ENCODE peak calls at places on chromosomes 2 and 18, in five cellular contexts. V is heart right ventricle, X is esophagus squamous epithelium, G is neural progenitor cell, W is mucosa of descending colon. S is an unnamed sample.

GRCh38 chr2:25165992-25166618 is 2.3 kb downstream of the POMC start:
- DNase-seq in V (no peak), X (peak; percentile 5), G (peak; percentile 63), W (peak; percentile 69), S (no peak)

GRCh38 chr2:9897331-9897737 is 54.1 kb downstream of the TAF1B start:
- DNase-seq in V (peak; percentile 55), X (no peak), G (peak; percentile 27), W (no peak), S (peak; percentile 83)

GRCh38 chr2:160125366-160125765 is 63.0 kb upstream of the PLA2R1 start:
- DNase-seq in V (no peak), X (no peak), G (no peak), W (no peak), S (no peak)

GRCh38 chr2:39999864-40000263 is 220.8 kb upstream of the THUMPD2 start:
- DNase-seq in V (no peak), X (no peak), G (no peak), W (no peak), S (no peak)

GRCh38 chr18:48862678-48863270 is 88.0 kb downstream of the SMAD7 start:
- DNase-seq in V (no peak), X (no peak), G (no peak), W (no peak), S (no peak)

GRCh38 chr2:175030380-175031271 is 25.4 kb upstream of the CHN1 start:
- DNase-seq in V (no peak), X (no peak), G (peak; percentile 78), W (no peak), S (no peak)

GRCh38 chr2:238306680-238306998 is 13.7 kb upstream of the TRAF3IP1 start:
- DNase-seq in V (no peak), X (no peak), G (no peak), W (no peak), S (no peak)

GRCh38 chr2:54716375-54716774 is 7.1 kb upstream of the EML6 start:
- DNase-seq in V (no peak), X (no peak), G (no peak), W (no peak), S (no peak)

GRCh38 chr2:239820836-239821693 is 204.1 kb downstream of the NDUFA10 start:
- DNase-seq in V (no peak), X (no peak), G (no peak), W (no peak), S (peak; percentile 66)

GRCh38 chr18:3209859-3210569 is 9.8 kb downstream of the MYOM1 start:
- DNase-seq in V (no peak), X (no peak), G (no peak), W (no peak), S (no peak)

GRCh38 chr2:157404363-157404762 is 39.5 kb downstream of the CYTIP start:
- DNase-seq in V (no peak), X (no peak), G (no peak), W (peak; percentile 26), S (no peak)

GRCh38 chr18:24868760-24869237 is 408.4 kb downstream of the HRH4 start:
- DNase-seq in V (no peak), X (no peak), G (no peak), W (no peak), S (no peak)

GRCh38 chr2:84201158-84201557 is 257.9 kb downstream of the SUCLG1 start:
- DNase-seq in V (no peak), X (no peak), G (no peak), W (no peak), S (no peak)

GRCh38 chr18:35953688-35954087 is 18.8 kb upstream of the RMP24 start:
- DNase-seq in V (no peak), X (no peak), G (no peak), W (no peak), S (no peak)

GRCh38 chr2:239432174-239432573 is 31.4 kb upstream of the HDAC4 start:
- DNase-seq in V (no peak), X (no peak), G (no peak), W (no peak), S (no peak)

GRCh38 chr2:20484810-20485611 is 38.1 kb downstream of the RHOB start:
- DNase-seq in V (no peak), X (no peak), G (no peak), W (no peak), S (no peak)

GRCh38 chr18:79588131-79588635 is 91.4 kb upstream of the CTDP1 start:
- DNase-seq in V (no peak), X (no peak), G (no peak), W (peak; percentile 45), S (peak; percentile 73)

GRCh38 chr18:63210531-63210930 is 109.0 kb downstream of the BCL2 start:
- DNase-seq in V (no peak), X (no peak), G (no peak), W (no peak), S (no peak)

GRCh38 chr2:201964631-201965206 is 68.9 kb upstream of the FZD7 start:
- DNase-seq in V (no peak), X (no peak), G (no peak), W (no peak), S (no peak)

GRCh38 chr2:77054938-77055337 is 467.2 kb downstream of the LRRTM4 start:
- DNase-seq in V (no peak), X (no peak), G (peak; percentile 62), W (no peak), S (no peak)

GRCh38 chr2:29066271-29066860 is 8.0 kb downstream of the PCARE start:
- DNase-seq in V (no peak), X (no peak), G (no peak), W (no peak), S (no peak)

GRCh38 chr2:10584843-10585475 is 104.8 kb downstream of the NOL10 start:
- DNase-seq in V (no peak), X (no peak), G (no peak), W (no peak), S (no peak)

GRCh38 chr2:84477886-84478285 is 18.8 kb upstream of the SUCLG1 start:
- DNase-seq in V (no peak), X (no peak), G (no peak), W (no peak), S (no peak)

GRCh38 chr2:168246483-168247340 is 683 bp downstream of the STK39 start:
- DNase-seq in V (peak; percentile 52), X (peak; percentile 15), G (peak; percentile 70), W (peak; percentile 87), S (peak; percentile 11)

GRCh38 chr2:3211256-3211970 is 166.2 kb downstream of the EIPR1 start:
- DNase-seq in V (no peak), X (no peak), G (no peak), W (no peak), S (no peak)

GRCh38 chr2:201257941-201258665 is 2.2 kb upstream of the CASP8 start:
- DNase-seq in V (peak; percentile 77), X (peak; percentile 68), G (no peak), W (peak; percentile 91), S (peak; percentile 49)

DNA sequence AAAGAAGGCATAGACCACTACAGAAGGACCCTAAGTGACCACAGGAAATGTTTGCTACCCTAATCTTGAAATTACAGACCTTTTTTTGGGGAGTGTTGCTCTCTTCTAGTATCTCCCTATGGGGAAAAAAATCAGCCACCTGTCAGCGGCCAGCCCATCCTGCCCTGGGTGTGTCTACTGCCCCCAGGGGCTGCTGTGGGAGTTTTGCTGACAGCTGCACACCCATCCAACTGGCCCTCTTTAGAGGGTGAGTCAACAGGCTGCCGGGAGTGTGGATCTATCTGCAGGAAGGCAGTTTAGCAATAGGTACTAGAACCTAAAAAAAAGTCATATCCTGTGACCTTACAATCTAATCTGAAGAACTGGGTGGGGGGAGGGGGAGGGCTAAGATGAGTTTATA is 796 bp upstream of the DYSF start:
- DNase-seq in V (peak; percentile 60), X (no peak), G (peak; percentile 57), W (no peak), S (no peak)
- TF ChIP-seq CTCF in V (no peak), X (no peak), G (peak; percentile 54), W (no peak), S (no peak)

DNA sequence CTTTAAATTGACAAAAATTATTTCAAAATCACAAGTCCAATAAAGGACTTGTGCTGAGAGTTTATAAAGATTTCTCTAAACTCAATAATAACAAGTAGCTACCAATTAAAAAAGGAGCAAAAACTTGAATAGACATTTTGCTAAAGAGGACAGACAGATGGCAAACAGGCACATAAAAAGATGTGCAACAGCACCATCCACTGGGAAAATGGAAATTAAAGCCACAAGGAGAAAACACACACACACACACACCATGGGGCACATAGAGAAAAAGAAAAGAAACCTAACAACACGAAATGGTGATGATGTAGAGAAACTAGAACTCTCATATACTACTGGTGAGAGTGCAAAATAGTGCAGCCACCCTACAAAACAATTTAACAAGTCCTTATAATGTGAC is 12.6 kb upstream of the SLC9A4 start:
- DNase-seq in V (no peak), X (no peak), G (no peak), W (no peak), S (no peak)
- H3K4me3 ChIP-seq in V (no peak overlapping the region), X (no peak overlapping the region), G (no peak overlapping the region), W (no peak overlapping the region), S (no peak overlapping the region)

GRCh38 chr18:60092073-60092472 is 192.3 kb downstream of the PMAIP1 start:
- DNase-seq in V (no peak), X (no peak), G (no peak), W (no peak), S (no peak)

DNA sequence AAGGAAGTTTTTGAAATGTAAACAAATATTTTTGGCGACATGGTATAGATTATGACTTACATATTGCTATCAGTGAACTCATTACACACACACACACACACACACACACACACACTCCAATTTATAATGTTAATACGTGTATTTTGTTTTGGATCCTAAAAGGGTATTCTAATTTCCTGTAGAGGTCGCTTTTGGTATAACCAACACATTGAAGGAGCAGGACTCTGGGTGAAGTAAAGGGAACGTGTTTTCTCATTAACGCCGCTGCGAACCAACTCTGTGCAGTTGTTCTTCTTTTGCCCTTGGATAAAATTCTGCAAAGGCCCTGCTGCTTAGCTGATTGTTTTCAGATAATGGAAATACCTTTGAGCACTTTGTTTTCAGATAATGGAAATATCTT is 190.4 kb downstream of the PMAIP1 start:
- DNase-seq in V (no peak), X (no peak), G (peak; percentile 47), W (no peak), S (no peak)
- TF ChIP-seq CTCF in V (no peak), X (no peak), G (peak; percentile 59), W (no peak), S (no peak)

GRCh38 chr18:76621184-76621583 is 126.1 kb upstream of the ZNF516 start:
- DNase-seq in V (no peak), X (no peak), G (peak; percentile 28), W (no peak), S (no peak)
- H3K4me3 ChIP-seq in V (peak overlapping the region; percentile 58), X (no peak overlapping the region), G (peak overlapping the region; percentile 32), W (no peak overlapping the region), S (peak overlapping the region; percentile 67)

GRCh38 chr2:75790790-75791467 is 80.2 kb upstream of the GCFC2 start:
- DNase-seq in V (no peak), X (no peak), G (no peak), W (no peak), S (no peak)

GRCh38 chr2:75790121-75790520 is 79.4 kb upstream of the GCFC2 start:
- DNase-seq in V (no peak), X (no peak), G (no peak), W (no peak), S (no peak)

GRCh38 chr2:75788154-75788553 is 77.4 kb upstream of the GCFC2 start:
- DNase-seq in V (no peak), X (no peak), G (no peak), W (no peak), S (no peak)

GRCh38 chr2:75788925-75789324 is 78.2 kb upstream of the GCFC2 start:
- DNase-seq in V (no peak), X (no peak), G (no peak), W (no peak), S (no peak)

GRCh38 chr2:75787532-75788132 is 76.9 kb upstream of the GCFC2 start:
- DNase-seq in V (no peak), X (no peak), G (peak; percentile 72), W (no peak), S (no peak)
- TF ChIP-seq CTCF in V (peak; percentile 13), X (peak; percentile 21), G (peak; percentile 78), W (peak; percentile 20), S (peak; percentile 32)

GRCh38 chr2:64204716-64205115 is 60.5 kb upstream of the PELI1 start:
- DNase-seq in V (no peak), X (no peak), G (no peak), W (no peak), S (no peak)
- H3K4me3 ChIP-seq in V (no peak overlapping the region), X (no peak overlapping the region), G (no peak overlapping the region), W (no peak overlapping the region), S (no peak overlapping the region)

S was measured in ascending aorta.